ENCODE peak calls at places on chromosomes 5 and 9, in eight cellular contexts. One of them, this sample, is unnamed.
A peak's percentile ranks its signal among the peaks of the same experiment; 100 is the strongest.

GRCh38 chr5:98750693-98751092 is 22.8 kb upstream of the RGMB start:
- DNase-seq in DMS79 treated with DMSO at 0.1 percent for 48 hours: no peak
- DNase-seq in RWPE1: no peak
- DNase-seq in HT1080: peak; percentile 40
- DNase-seq in substantia nigra: no peak
- DNase-seq in glomerular endothelial cell: no peak
- DNase-seq in AG10803: no peak
- DNase-seq in ELR: peak; percentile 48
- DNase-seq in this sample: no peak

GRCh38 chr9:1878817-1879216 is 136.3 kb upstream of the SMARCA2 start:
- DNase-seq in DMS79 treated with DMSO at 0.1 percent for 48 hours: no peak
- DNase-seq in RWPE1: no peak
- DNase-seq in HT1080: no peak
- DNase-seq in substantia nigra: no peak
- DNase-seq in glomerular endothelial cell: no peak
- DNase-seq in AG10803: no peak
- DNase-seq in ELR: no peak
- DNase-seq in this sample: no peak

GRCh38 chr5:172410160-172410559 is 44.2 kb downstream of the SH3PXD2B start:
- DNase-seq in DMS79 treated with DMSO at 0.1 percent for 48 hours: no peak
- DNase-seq in RWPE1: no peak
- DNase-seq in HT1080: peak; percentile 86
- DNase-seq in substantia nigra: no peak
- DNase-seq in glomerular endothelial cell: no peak
- DNase-seq in AG10803: peak; percentile 79
- DNase-seq in ELR: peak; percentile 84
- DNase-seq in this sample: no peak

GRCh38 chr9:126406075-126406675 is 79.5 kb downstream of the MVB12B start:
- DNase-seq in DMS79 treated with DMSO at 0.1 percent for 48 hours: no peak
- DNase-seq in RWPE1: no peak
- DNase-seq in HT1080: no peak
- DNase-seq in substantia nigra: no peak
- DNase-seq in glomerular endothelial cell: no peak
- DNase-seq in AG10803: peak; percentile 77
- DNase-seq in ELR: no peak
- DNase-seq in this sample: no peak

GRCh38 chr9:35948901-35949318 is 9.0 kb downstream of the OR2S2 start:
- DNase-seq in DMS79 treated with DMSO at 0.1 percent for 48 hours: no peak
- DNase-seq in RWPE1: no peak
- DNase-seq in HT1080: no peak
- DNase-seq in substantia nigra: no peak
- DNase-seq in glomerular endothelial cell: no peak
- DNase-seq in AG10803: no peak
- DNase-seq in ELR: no peak
- DNase-seq in this sample: no peak

GRCh38 chr5:33650911-33651310 is 210.1 kb downstream of the TARS1 start:
- DNase-seq in DMS79 treated with DMSO at 0.1 percent for 48 hours: no peak
- DNase-seq in RWPE1: peak; percentile 23
- DNase-seq in HT1080: no peak
- DNase-seq in substantia nigra: no peak
- DNase-seq in glomerular endothelial cell: no peak
- DNase-seq in AG10803: peak; percentile 36
- DNase-seq in ELR: no peak
- DNase-seq in this sample: no peak

GRCh38 chr5:103571730-103572129 is 9.1 kb upstream of the NUDT12 start:
- DNase-seq in DMS79 treated with DMSO at 0.1 percent for 48 hours: no peak
- DNase-seq in RWPE1: no peak
- DNase-seq in HT1080: no peak
- DNase-seq in substantia nigra: no peak
- DNase-seq in glomerular endothelial cell: no peak
- DNase-seq in AG10803: no peak
- DNase-seq in ELR: no peak
- DNase-seq in this sample: no peak

GRCh38 chr5:80299601-80300000 is 20.2 kb upstream of the SPZ1 start:
- DNase-seq in DMS79 treated with DMSO at 0.1 percent for 48 hours: no peak
- DNase-seq in RWPE1: no peak
- DNase-seq in HT1080: no peak
- DNase-seq in substantia nigra: no peak
- DNase-seq in glomerular endothelial cell: no peak
- DNase-seq in AG10803: no peak
- DNase-seq in ELR: no peak
- DNase-seq in this sample: no peak

GRCh38 chr9:96441798-96442445 is 8.0 kb upstream of the HABP4 start:
- DNase-seq in DMS79 treated with DMSO at 0.1 percent for 48 hours: no peak
- DNase-seq in RWPE1: no peak
- DNase-seq in HT1080: peak; percentile 53
- DNase-seq in substantia nigra: no peak
- DNase-seq in glomerular endothelial cell: no peak
- DNase-seq in AG10803: no peak
- DNase-seq in ELR: peak; percentile 55
- DNase-seq in this sample: no peak

GRCh38 chr5:68265347-68265746 is 49.8 kb downstream of the PIK3R1 start:
- DNase-seq in DMS79 treated with DMSO at 0.1 percent for 48 hours: no peak
- DNase-seq in RWPE1: no peak
- DNase-seq in HT1080: no peak
- DNase-seq in substantia nigra: no peak
- DNase-seq in glomerular endothelial cell: no peak
- DNase-seq in AG10803: no peak
- DNase-seq in ELR: no peak
- DNase-seq in this sample: no peak

GRCh38 chr5:135239461-135240282 is 159.4 kb downstream of the MACROH2A1 start:
- DNase-seq in DMS79 treated with DMSO at 0.1 percent for 48 hours: no peak
- DNase-seq in RWPE1: no peak
- DNase-seq in HT1080: no peak
- DNase-seq in substantia nigra: no peak
- DNase-seq in glomerular endothelial cell: no peak
- DNase-seq in AG10803: peak; percentile 43
- DNase-seq in ELR: no peak
- DNase-seq in this sample: no peak

GRCh38 chr9:99823392-99824377 is 2.0 kb downstream of the NR4A3 start:
- DNase-seq in DMS79 treated with DMSO at 0.1 percent for 48 hours: no peak
- DNase-seq in RWPE1: peak; percentile 56
- DNase-seq in HT1080: peak; percentile 5
- DNase-seq in substantia nigra: peak; percentile 19
- DNase-seq in glomerular endothelial cell: no peak
- DNase-seq in AG10803: peak; percentile 44
- DNase-seq in ELR: peak; percentile 57
- DNase-seq in this sample: no peak

GRCh38 chr5:131974622-131974955 is 29.1 kb upstream of the MEIKIN start:
- DNase-seq in DMS79 treated with DMSO at 0.1 percent for 48 hours: no peak
- DNase-seq in RWPE1: no peak
- DNase-seq in HT1080: no peak
- DNase-seq in substantia nigra: no peak
- DNase-seq in glomerular endothelial cell: no peak
- DNase-seq in AG10803: no peak
- DNase-seq in ELR: no peak
- DNase-seq in this sample: no peak

GRCh38 chr5:76791461-76791860 is 27.4 kb upstream of the F2RL1 start:
- DNase-seq in DMS79 treated with DMSO at 0.1 percent for 48 hours: no peak
- DNase-seq in RWPE1: no peak
- DNase-seq in HT1080: no peak
- DNase-seq in substantia nigra: no peak
- DNase-seq in glomerular endothelial cell: no peak
- DNase-seq in AG10803: peak; percentile 45
- DNase-seq in ELR: no peak
- DNase-seq in this sample: no peak

GRCh38 chr9:132169672-132170392 is 8.0 kb downstream of the NTNG2 start:
- DNase-seq in DMS79 treated with DMSO at 0.1 percent for 48 hours: peak; percentile 56
- DNase-seq in RWPE1: peak; percentile 68
- DNase-seq in HT1080: peak; percentile 55
- DNase-seq in substantia nigra: peak; percentile 30
- DNase-seq in glomerular endothelial cell: no peak
- DNase-seq in AG10803: peak; percentile 42
- DNase-seq in ELR: peak; percentile 64
- DNase-seq in this sample: no peak

GRCh38 chr5:123496892-123497291 is 15.1 kb upstream of the CSNK1G3 start:
- DNase-seq in DMS79 treated with DMSO at 0.1 percent for 48 hours: peak; percentile 6
- DNase-seq in RWPE1: peak; percentile 18
- DNase-seq in HT1080: peak; percentile 24
- DNase-seq in substantia nigra: no peak
- DNase-seq in glomerular endothelial cell: no peak
- DNase-seq in AG10803: peak; percentile 75
- DNase-seq in ELR: no peak
- DNase-seq in this sample: no peak

GRCh38 chr9:70421020-70421271 is 6.5 kb upstream of the KLF9 start:
- DNase-seq in DMS79 treated with DMSO at 0.1 percent for 48 hours: no peak
- DNase-seq in RWPE1: peak; percentile 16
- DNase-seq in HT1080: no peak
- DNase-seq in substantia nigra: no peak
- DNase-seq in glomerular endothelial cell: no peak
- DNase-seq in AG10803: no peak
- DNase-seq in ELR: no peak
- DNase-seq in this sample: no peak

GRCh38 chr9:131814714-131815113 is 74.8 kb upstream of the RAPGEF1 start:
- DNase-seq in DMS79 treated with DMSO at 0.1 percent for 48 hours: no peak
- DNase-seq in RWPE1: no peak
- DNase-seq in HT1080: no peak
- DNase-seq in substantia nigra: no peak
- DNase-seq in glomerular endothelial cell: no peak
- DNase-seq in AG10803: no peak
- DNase-seq in ELR: no peak
- DNase-seq in this sample: no peak

GRCh38 chr5:40410231-40410861 is 269.4 kb upstream of the PTGER4 start:
- DNase-seq in DMS79 treated with DMSO at 0.1 percent for 48 hours: no peak
- DNase-seq in RWPE1: peak; percentile 65
- DNase-seq in HT1080: peak; percentile 60
- DNase-seq in substantia nigra: no peak
- DNase-seq in glomerular endothelial cell: peak; percentile 85
- DNase-seq in AG10803: no peak
- DNase-seq in ELR: peak; percentile 60
- DNase-seq in this sample: no peak

GRCh38 chr5:94893404-94894145 is 275.1 kb downstream of the SLF1 start:
- DNase-seq in DMS79 treated with DMSO at 0.1 percent for 48 hours: peak; percentile 44
- DNase-seq in RWPE1: no peak
- DNase-seq in HT1080: peak; percentile 1
- DNase-seq in substantia nigra: no peak
- DNase-seq in glomerular endothelial cell: no peak
- DNase-seq in AG10803: peak; percentile 7
- DNase-seq in ELR: peak; percentile 38
- DNase-seq in this sample: no peak

GRCh38 chr5:59209758-59210359 is 627.0 kb downstream of the RAB3C start:
- DNase-seq in DMS79 treated with DMSO at 0.1 percent for 48 hours: peak; percentile 15
- DNase-seq in RWPE1: no peak
- DNase-seq in HT1080: no peak
- DNase-seq in substantia nigra: no peak
- DNase-seq in glomerular endothelial cell: no peak
- DNase-seq in AG10803: peak; percentile 46
- DNase-seq in ELR: no peak
- DNase-seq in this sample: peak; percentile 68

GRCh38 chr9:93185261-93186150 is 1.6 kb downstream of the WNK2 start:
- DNase-seq in DMS79 treated with DMSO at 0.1 percent for 48 hours: peak; percentile 24
- DNase-seq in RWPE1: no peak
- DNase-seq in HT1080: no peak
- DNase-seq in substantia nigra: no peak
- DNase-seq in glomerular endothelial cell: no peak
- DNase-seq in AG10803: no peak
- DNase-seq in ELR: no peak
- DNase-seq in this sample: no peak

GRCh38 chr9:125240649-125240999 is 519 bp downstream of the HSPA5 start:
- DNase-seq in DMS79 treated with DMSO at 0.1 percent for 48 hours: peak; percentile 12
- DNase-seq in RWPE1: no peak
- DNase-seq in HT1080: peak; percentile 21
- DNase-seq in substantia nigra: no peak
- DNase-seq in glomerular endothelial cell: no peak
- DNase-seq in AG10803: peak; percentile 26
- DNase-seq in ELR: peak; percentile 58
- DNase-seq in this sample: no peak

GRCh38 chr5:68648944-68649874 is 433.7 kb downstream of the PIK3R1 start:
- DNase-seq in DMS79 treated with DMSO at 0.1 percent for 48 hours: no peak
- DNase-seq in RWPE1: no peak
- DNase-seq in HT1080: no peak
- DNase-seq in substantia nigra: no peak
- DNase-seq in glomerular endothelial cell: no peak
- DNase-seq in AG10803: no peak
- DNase-seq in ELR: no peak
- DNase-seq in this sample: no peak

GRCh38 chr5:116137544-116138378 is 52.9 kb downstream of the COMMD10 start:
- DNase-seq in DMS79 treated with DMSO at 0.1 percent for 48 hours: peak; percentile 59
- DNase-seq in RWPE1: peak; percentile 33
- DNase-seq in HT1080: peak; percentile 41
- DNase-seq in substantia nigra: no peak
- DNase-seq in glomerular endothelial cell: peak; percentile 45
- DNase-seq in AG10803: peak; percentile 56
- DNase-seq in ELR: peak; percentile 73
- DNase-seq in this sample: peak; percentile 51

GRCh38 chr9:38171538-38171884 is 102.5 kb upstream of the SHB start:
- DNase-seq in DMS79 treated with DMSO at 0.1 percent for 48 hours: no peak
- DNase-seq in RWPE1: no peak
- DNase-seq in HT1080: no peak
- DNase-seq in substantia nigra: no peak
- DNase-seq in glomerular endothelial cell: no peak
- DNase-seq in AG10803: no peak
- DNase-seq in ELR: no peak
- DNase-seq in this sample: no peak

GRCh38 chr5:164600166-164600715 is 1094.8 kb downstream of the MAT2B start:
- DNase-seq in DMS79 treated with DMSO at 0.1 percent for 48 hours: no peak
- DNase-seq in RWPE1: peak; percentile 24
- DNase-seq in HT1080: peak; percentile 58
- DNase-seq in substantia nigra: no peak
- DNase-seq in glomerular endothelial cell: no peak
- DNase-seq in AG10803: peak; percentile 0
- DNase-seq in ELR: peak; percentile 30
- DNase-seq in this sample: no peak

GRCh38 chr5:162037431-162037830 is 30.1 kb upstream of the GABRG2 start:
- DNase-seq in DMS79 treated with DMSO at 0.1 percent for 48 hours: no peak
- DNase-seq in RWPE1: no peak
- DNase-seq in HT1080: no peak
- DNase-seq in substantia nigra: no peak
- DNase-seq in glomerular endothelial cell: no peak
- DNase-seq in AG10803: no peak
- DNase-seq in ELR: no peak
- DNase-seq in this sample: no peak

GRCh38 chr9:88949425-88949824 is 41.8 kb upstream of the S1PR3 start:
- DNase-seq in DMS79 treated with DMSO at 0.1 percent for 48 hours: peak; percentile 23
- DNase-seq in RWPE1: no peak
- DNase-seq in HT1080: peak; percentile 39
- DNase-seq in substantia nigra: no peak
- DNase-seq in glomerular endothelial cell: peak; percentile 5
- DNase-seq in AG10803: no peak
- DNase-seq in ELR: no peak
- DNase-seq in this sample: no peak